ENCODE peak calls at places on chromosome 5, in ten cellular contexts. One of them, this sample, is unnamed.

GRCh38 chr5:152349683-152350526 is 55.2 kb downstream of the NMUR2 start:
- DNase-seq in fibroblast of lung: peak; percentile 24
- DNase-seq in neuronal stem cell: peak; percentile 20
- DNase-seq in hepatocyte: peak; percentile 74
- DNase-seq in PC-9: peak; percentile 33
- DNase-seq in HCT116: peak; percentile 15
- DNase-seq in H1: peak; percentile 17
- DNase-seq in PC-3: peak; percentile 79
- DNase-seq in mesenchymal stem cell: no peak
- DNase-seq in GM23248: peak; percentile 61
- DNase-seq in this sample: no peak

GRCh38 chr5:142330444-142330843 is 5.6 kb upstream of the SPRY4 start:
- DNase-seq in PC-3: no peak
- DNase-seq in neuronal stem cell: no peak
- DNase-seq in PC-9: no peak
- DNase-seq in fibroblast of lung: no peak
- DNase-seq in hepatocyte: no peak
- DNase-seq in mesenchymal stem cell: no peak
- DNase-seq in H1: no peak
- DNase-seq in HCT116: no peak
- DNase-seq in GM23248: no peak
- DNase-seq in this sample: no peak

GRCh38 chr5:74275204-74275992 is 365.1 kb downstream of the ENC1 start:
- DNase-seq in mesenchymal stem cell: no peak
- DNase-seq in hepatocyte: peak; percentile 37
- DNase-seq in PC-9: no peak
- DNase-seq in GM23248: peak; percentile 87
- DNase-seq in HCT116: no peak
- DNase-seq in fibroblast of lung: peak; percentile 17
- DNase-seq in H1: no peak
- DNase-seq in PC-3: no peak
- DNase-seq in neuronal stem cell: no peak
- DNase-seq in this sample: no peak

GRCh38 chr5:73280386-73280785 is 107.4 kb downstream of the TMEM174 start:
- DNase-seq in PC-3: no peak
- DNase-seq in neuronal stem cell: no peak
- DNase-seq in PC-9: no peak
- DNase-seq in hepatocyte: no peak
- DNase-seq in mesenchymal stem cell: no peak
- DNase-seq in HCT116: no peak
- DNase-seq in GM23248: no peak
- DNase-seq in H1: no peak
- DNase-seq in fibroblast of lung: no peak
- DNase-seq in this sample: no peak

GRCh38 chr5:164052536-164053090 is 547.2 kb downstream of the MAT2B start:
- DNase-seq in PC-9: no peak
- DNase-seq in neuronal stem cell: no peak
- DNase-seq in hepatocyte: no peak
- DNase-seq in GM23248: no peak
- DNase-seq in HCT116: no peak
- DNase-seq in H1: no peak
- DNase-seq in fibroblast of lung: peak; percentile 75
- DNase-seq in PC-3: no peak
- DNase-seq in mesenchymal stem cell: peak; percentile 49
- DNase-seq in this sample: no peak

GRCh38 chr5:167952278-167952990 is 339.0 kb upstream of the WWC1 start:
- DNase-seq in hepatocyte: no peak
- DNase-seq in neuronal stem cell: no peak
- DNase-seq in H1: no peak
- DNase-seq in PC-3: no peak
- DNase-seq in fibroblast of lung: no peak
- DNase-seq in GM23248: no peak
- DNase-seq in mesenchymal stem cell: no peak
- DNase-seq in PC-9: no peak
- DNase-seq in HCT116: no peak
- DNase-seq in this sample: no peak

GRCh38 chr5:139650689-139651501 is 2.7 kb downstream of the CXXC5 start:
- DNase-seq in neuronal stem cell: no peak
- DNase-seq in GM23248: peak; percentile 62
- DNase-seq in mesenchymal stem cell: peak; percentile 74
- DNase-seq in HCT116: no peak
- DNase-seq in hepatocyte: peak; percentile 88
- DNase-seq in PC-9: peak; percentile 70
- DNase-seq in PC-3: no peak
- DNase-seq in H1: no peak
- DNase-seq in fibroblast of lung: no peak
- DNase-seq in this sample: no peak

GRCh38 chr5:25301836-25302235 is 657.1 kb upstream of the CDH10 start:
- DNase-seq in PC-9: no peak
- DNase-seq in GM23248: no peak
- DNase-seq in HCT116: no peak
- DNase-seq in mesenchymal stem cell: no peak
- DNase-seq in H1: no peak
- DNase-seq in PC-3: no peak
- DNase-seq in fibroblast of lung: no peak
- DNase-seq in neuronal stem cell: no peak
- DNase-seq in hepatocyte: no peak
- DNase-seq in this sample: no peak

GRCh38 chr5:123645024-123645603 is 133.1 kb downstream of the CSNK1G3 start:
- DNase-seq in H1: no peak
- DNase-seq in PC-9: no peak
- DNase-seq in mesenchymal stem cell: no peak
- DNase-seq in fibroblast of lung: no peak
- DNase-seq in HCT116: no peak
- DNase-seq in neuronal stem cell: no peak
- DNase-seq in hepatocyte: no peak
- DNase-seq in GM23248: no peak
- DNase-seq in PC-3: no peak
- DNase-seq in this sample: no peak

GRCh38 chr5:54017580-54017979 is 292.8 kb downstream of the ARL15 start:
- DNase-seq in PC-9: no peak
- DNase-seq in PC-3: no peak
- DNase-seq in hepatocyte: no peak
- DNase-seq in HCT116: no peak
- DNase-seq in GM23248: no peak
- DNase-seq in mesenchymal stem cell: no peak
- DNase-seq in fibroblast of lung: no peak
- DNase-seq in H1: no peak
- DNase-seq in neuronal stem cell: no peak
- DNase-seq in this sample: no peak

GRCh38 chr5:132054031-132054696 is 6.3 kb upstream of the IL3 start:
- DNase-seq in neuronal stem cell: no peak
- DNase-seq in PC-9: no peak
- DNase-seq in HCT116: no peak
- DNase-seq in mesenchymal stem cell: no peak
- DNase-seq in H1: no peak
- DNase-seq in GM23248: no peak
- DNase-seq in hepatocyte: no peak
- DNase-seq in fibroblast of lung: no peak
- DNase-seq in PC-3: no peak
- DNase-seq in this sample: no peak

GRCh38 chr5:79890119-79890870 is 100.8 kb downstream of the MTX3 start:
- DNase-seq in HCT116: no peak
- DNase-seq in GM23248: no peak
- DNase-seq in PC-3: no peak
- DNase-seq in hepatocyte: no peak
- DNase-seq in PC-9: no peak
- DNase-seq in neuronal stem cell: no peak
- DNase-seq in H1: no peak
- DNase-seq in mesenchymal stem cell: no peak
- DNase-seq in fibroblast of lung: no peak
- DNase-seq in this sample: no peak

GRCh38 chr5:159903134-159903533 is 13.1 kb upstream of the ADRA1B start:
- DNase-seq in H1: no peak
- DNase-seq in PC-9: no peak
- DNase-seq in mesenchymal stem cell: no peak
- DNase-seq in PC-3: no peak
- DNase-seq in HCT116: no peak
- DNase-seq in neuronal stem cell: no peak
- DNase-seq in fibroblast of lung: no peak
- DNase-seq in hepatocyte: no peak
- DNase-seq in GM23248: no peak
- DNase-seq in this sample: no peak

GRCh38 chr5:159712672-159713071 is 203.6 kb upstream of the ADRA1B start:
- DNase-seq in GM23248: no peak
- DNase-seq in neuronal stem cell: no peak
- DNase-seq in HCT116: no peak
- DNase-seq in fibroblast of lung: peak; percentile 14
- DNase-seq in mesenchymal stem cell: peak; percentile 73
- DNase-seq in hepatocyte: no peak
- DNase-seq in PC-3: no peak
- DNase-seq in H1: no peak
- DNase-seq in PC-9: no peak
- DNase-seq in this sample: no peak

GRCh38 chr5:112412370-112412769 is 6.7 kb downstream of the EPB41L4A start:
- DNase-seq in fibroblast of lung: no peak
- DNase-seq in HCT116: no peak
- DNase-seq in PC-3: peak; percentile 70
- DNase-seq in H1: no peak
- DNase-seq in hepatocyte: no peak
- DNase-seq in PC-9: no peak
- DNase-seq in GM23248: no peak
- DNase-seq in neuronal stem cell: no peak
- DNase-seq in mesenchymal stem cell: no peak
- DNase-seq in this sample: peak; percentile 48

GRCh38 chr5:69416180-69416579 is 1.3 kb downstream of the MARVELD2 start:
- DNase-seq in HCT116: no peak
- DNase-seq in neuronal stem cell: peak; percentile 6
- DNase-seq in mesenchymal stem cell: no peak
- DNase-seq in PC-3: no peak
- DNase-seq in PC-9: no peak
- DNase-seq in hepatocyte: no peak
- DNase-seq in GM23248: no peak
- DNase-seq in fibroblast of lung: no peak
- DNase-seq in H1: no peak
- DNase-seq in this sample: no peak

GRCh38 chr5:143435207-143435657 is 31.7 kb upstream of the NR3C1 start:
- DNase-seq in HCT116: no peak
- DNase-seq in GM23248: no peak
- DNase-seq in mesenchymal stem cell: peak; percentile 38
- DNase-seq in fibroblast of lung: peak; percentile 35
- DNase-seq in neuronal stem cell: no peak
- DNase-seq in PC-9: no peak
- DNase-seq in H1: no peak
- DNase-seq in hepatocyte: no peak
- DNase-seq in PC-3: no peak
- DNase-seq in this sample: no peak

GRCh38 chr5:52859619-52860018 is 71.9 kb downstream of the ITGA1 start:
- DNase-seq in fibroblast of lung: peak; percentile 54
- DNase-seq in hepatocyte: no peak
- DNase-seq in GM23248: peak; percentile 85
- DNase-seq in PC-3: peak; percentile 5
- DNase-seq in mesenchymal stem cell: peak; percentile 94
- DNase-seq in HCT116: no peak
- DNase-seq in H1: no peak
- DNase-seq in PC-9: no peak
- DNase-seq in neuronal stem cell: no peak
- DNase-seq in this sample: no peak
- H2AFZ ChIP-seq in fibroblast of lung: no peak overlapping the region
- H2AFZ ChIP-seq in hepatocyte: no peak overlapping the region
- H2AFZ ChIP-seq in GM23248: no peak overlapping the region
- H2AFZ ChIP-seq in PC-3: no peak overlapping the region
- H2AFZ ChIP-seq in mesenchymal stem cell: no peak overlapping the region
- H2AFZ ChIP-seq in HCT116: no peak overlapping the region
- H2AFZ ChIP-seq in H1: no peak overlapping the region
- H2AFZ ChIP-seq in PC-9: no peak overlapping the region
- H2AFZ ChIP-seq in neuronal stem cell: peak overlapping the region; percentile 51
- H2AFZ ChIP-seq in this sample: no peak overlapping the region

GRCh38 chr5:35783551-35783950 is 73.1 kb upstream of the IL7R start:
- DNase-seq in hepatocyte: no peak
- DNase-seq in GM23248: no peak
- DNase-seq in neuronal stem cell: no peak
- DNase-seq in mesenchymal stem cell: no peak
- DNase-seq in HCT116: no peak
- DNase-seq in PC-9: no peak
- DNase-seq in PC-3: no peak
- DNase-seq in H1: no peak
- DNase-seq in fibroblast of lung: no peak
- DNase-seq in this sample: no peak

GRCh38 chr5:35778259-35778769 is 78.4 kb upstream of the IL7R start:
- DNase-seq in H1: no peak
- DNase-seq in hepatocyte: no peak
- DNase-seq in mesenchymal stem cell: no peak
- DNase-seq in PC-9: no peak
- DNase-seq in GM23248: no peak
- DNase-seq in PC-3: no peak
- DNase-seq in HCT116: no peak
- DNase-seq in fibroblast of lung: no peak
- DNase-seq in neuronal stem cell: no peak
- DNase-seq in this sample: no peak

GRCh38 chr5:35781181-35781580 is 75.5 kb upstream of the IL7R start:
- DNase-seq in HCT116: no peak
- DNase-seq in PC-3: no peak
- DNase-seq in fibroblast of lung: peak; percentile 36
- DNase-seq in neuronal stem cell: no peak
- DNase-seq in H1: no peak
- DNase-seq in GM23248: no peak
- DNase-seq in hepatocyte: no peak
- DNase-seq in PC-9: no peak
- DNase-seq in mesenchymal stem cell: peak; percentile 48
- DNase-seq in this sample: no peak

GRCh38 chr5:35777358-35778087 is 79.2 kb upstream of the IL7R start:
- DNase-seq in GM23248: peak; percentile 96
- DNase-seq in PC-3: peak; percentile 84
- DNase-seq in PC-9: peak; percentile 47
- DNase-seq in H1: no peak
- DNase-seq in hepatocyte: peak; percentile 91
- DNase-seq in fibroblast of lung: peak; percentile 91
- DNase-seq in mesenchymal stem cell: peak; percentile 81
- DNase-seq in HCT116: peak; percentile 73
- DNase-seq in neuronal stem cell: peak; percentile 60
- DNase-seq in this sample: peak; percentile 44

GRCh38 chr5:35780236-35780635 is 76.5 kb upstream of the IL7R start:
- DNase-seq in GM23248: no peak
- DNase-seq in fibroblast of lung: no peak
- DNase-seq in mesenchymal stem cell: no peak
- DNase-seq in neuronal stem cell: no peak
- DNase-seq in hepatocyte: no peak
- DNase-seq in HCT116: no peak
- DNase-seq in PC-9: no peak
- DNase-seq in PC-3: no peak
- DNase-seq in H1: no peak
- DNase-seq in this sample: no peak
- H3K27ac ChIP-seq in GM23248: no peak overlapping the region
- H3K27ac ChIP-seq in fibroblast of lung: no peak overlapping the region
- H3K27ac ChIP-seq in mesenchymal stem cell: no peak overlapping the region
- H3K27ac ChIP-seq in neuronal stem cell: no peak overlapping the region
- H3K27ac ChIP-seq in hepatocyte: no peak overlapping the region
- H3K27ac ChIP-seq in HCT116: no peak overlapping the region
- H3K27ac ChIP-seq in PC-9: no peak overlapping the region
- H3K27ac ChIP-seq in PC-3: no peak overlapping the region
- H3K27ac ChIP-seq in H1: no peak overlapping the region
- H3K27ac ChIP-seq in this sample: no peak overlapping the region

GRCh38 chr5:7714119-7714518 is 136.8 kb downstream of the CFAP90 start:
- DNase-seq in GM23248: peak; percentile 45
- DNase-seq in H1: no peak
- DNase-seq in PC-3: peak; percentile 48
- DNase-seq in HCT116: no peak
- DNase-seq in hepatocyte: peak; percentile 14
- DNase-seq in PC-9: no peak
- DNase-seq in neuronal stem cell: no peak
- DNase-seq in mesenchymal stem cell: peak; percentile 22
- DNase-seq in fibroblast of lung: no peak
- DNase-seq in this sample: peak; percentile 41
- H2AFZ ChIP-seq in GM23248: no peak overlapping the region
- H2AFZ ChIP-seq in H1: no peak overlapping the region
- H2AFZ ChIP-seq in PC-3: no peak overlapping the region
- H2AFZ ChIP-seq in HCT116: no peak overlapping the region
- H2AFZ ChIP-seq in hepatocyte: no peak overlapping the region
- H2AFZ ChIP-seq in PC-9: no peak overlapping the region
- H2AFZ ChIP-seq in neuronal stem cell: no peak overlapping the region
- H2AFZ ChIP-seq in mesenchymal stem cell: no peak overlapping the region
- H2AFZ ChIP-seq in fibroblast of lung: no peak overlapping the region
- H2AFZ ChIP-seq in this sample: peak overlapping the region; percentile 51

GRCh38 chr5:68193481-68194036 is 22.0 kb upstream of the PIK3R1 start:
- DNase-seq in HCT116: no peak
- DNase-seq in H1: no peak
- DNase-seq in neuronal stem cell: no peak
- DNase-seq in hepatocyte: no peak
- DNase-seq in PC-9: no peak
- DNase-seq in PC-3: no peak
- DNase-seq in mesenchymal stem cell: no peak
- DNase-seq in fibroblast of lung: no peak
- DNase-seq in GM23248: no peak
- DNase-seq in this sample: no peak
- H3K27ac ChIP-seq in HCT116: no peak overlapping the region
- H3K27ac ChIP-seq in H1: no peak overlapping the region
- H3K27ac ChIP-seq in neuronal stem cell: no peak overlapping the region
- H3K27ac ChIP-seq in hepatocyte: no peak overlapping the region
- H3K27ac ChIP-seq in PC-9: no peak overlapping the region
- H3K27ac ChIP-seq in PC-3: no peak overlapping the region
- H3K27ac ChIP-seq in mesenchymal stem cell: no peak overlapping the region
- H3K27ac ChIP-seq in fibroblast of lung: no peak overlapping the region
- H3K27ac ChIP-seq in GM23248: no peak overlapping the region
- H3K27ac ChIP-seq in this sample: peak overlapping the region; percentile 15